ENCODE peak calls at places on chromosomes 7 and 10, in ten cellular contexts. One of them, this sample, is unnamed.

GRCh38 chr10:84423729-84424128 is 95.3 kb downstream of the CCSER2 start:
- DNase-seq in A549: no peak
- DNase-seq in transverse colon: no peak
- DNase-seq in tibial artery: no peak
- DNase-seq in aorta: no peak
- DNase-seq in AG04450: no peak
- DNase-seq in lower lobe of right lung: no peak
- DNase-seq in small intestine: no peak
- DNase-seq in naive thymus-derived CD4-positive, alpha-beta T cell: no peak
- DNase-seq in HCT116: no peak
- DNase-seq in this sample: no peak

GRCh38 chr10:123821136-123821535 is 70.5 kb downstream of the CPXM2 start:
- DNase-seq in tibial artery: no peak
- DNase-seq in small intestine: no peak
- DNase-seq in aorta: no peak
- DNase-seq in lower lobe of right lung: no peak
- DNase-seq in naive thymus-derived CD4-positive, alpha-beta T cell: no peak
- DNase-seq in HCT116: no peak
- DNase-seq in AG04450: no peak
- DNase-seq in transverse colon: no peak
- DNase-seq in A549: no peak
- DNase-seq in this sample: no peak

GRCh38 chr7:31029674-31030073 is 22.4 kb upstream of the ADCYAP1R1 start:
- DNase-seq in A549: no peak
- DNase-seq in naive thymus-derived CD4-positive, alpha-beta T cell: no peak
- DNase-seq in small intestine: no peak
- DNase-seq in aorta: no peak
- DNase-seq in transverse colon: no peak
- DNase-seq in tibial artery: no peak
- DNase-seq in lower lobe of right lung: no peak
- DNase-seq in AG04450: no peak
- DNase-seq in HCT116: no peak
- DNase-seq in this sample: no peak

GRCh38 chr10:12868229-12868628 is 133.3 kb downstream of the CCDC3 start:
- DNase-seq in naive thymus-derived CD4-positive, alpha-beta T cell: no peak
- DNase-seq in tibial artery: no peak
- DNase-seq in transverse colon: no peak
- DNase-seq in small intestine: no peak
- DNase-seq in aorta: no peak
- DNase-seq in A549: no peak
- DNase-seq in AG04450: no peak
- DNase-seq in lower lobe of right lung: no peak
- DNase-seq in HCT116: no peak
- DNase-seq in this sample: no peak

GRCh38 chr10:15121707-15122106 is 24.6 kb downstream of the RPP38 start:
- DNase-seq in naive thymus-derived CD4-positive, alpha-beta T cell: no peak
- DNase-seq in transverse colon: no peak
- DNase-seq in tibial artery: no peak
- DNase-seq in HCT116: no peak
- DNase-seq in small intestine: no peak
- DNase-seq in A549: no peak
- DNase-seq in aorta: no peak
- DNase-seq in lower lobe of right lung: no peak
- DNase-seq in AG04450: no peak
- DNase-seq in this sample: no peak

GRCh38 chr7:141649865-141650499 is 52.0 kb downstream of the DENND11 start:
- DNase-seq in tibial artery: peak
- DNase-seq in A549: peak
- DNase-seq in aorta: peak
- DNase-seq in HCT116: peak
- DNase-seq in transverse colon: peak
- DNase-seq in naive thymus-derived CD4-positive, alpha-beta T cell: no peak
- DNase-seq in small intestine: peak
- DNase-seq in lower lobe of right lung: no peak
- DNase-seq in AG04450: peak
- DNase-seq in this sample: peak

GRCh38 chr10:62726638-62727037 is 77.9 kb upstream of the ADO start:
- DNase-seq in transverse colon: no peak
- DNase-seq in small intestine: no peak
- DNase-seq in lower lobe of right lung: no peak
- DNase-seq in AG04450: no peak
- DNase-seq in naive thymus-derived CD4-positive, alpha-beta T cell: no peak
- DNase-seq in tibial artery: no peak
- DNase-seq in A549: no peak
- DNase-seq in HCT116: no peak
- DNase-seq in aorta: no peak
- DNase-seq in this sample: no peak

GRCh38 chr7:55486991-55487390 is 85.3 kb downstream of the VOPP1 start:
- DNase-seq in AG04450: no peak
- DNase-seq in aorta: no peak
- DNase-seq in small intestine: no peak
- DNase-seq in HCT116: no peak
- DNase-seq in A549: no peak
- DNase-seq in lower lobe of right lung: no peak
- DNase-seq in tibial artery: no peak
- DNase-seq in naive thymus-derived CD4-positive, alpha-beta T cell: no peak
- DNase-seq in transverse colon: no peak
- DNase-seq in this sample: no peak

GRCh38 chr10:121069061-121069850 is 218.1 kb downstream of the WDR11 start:
- DNase-seq in transverse colon: no peak
- DNase-seq in AG04450: no peak
- DNase-seq in lower lobe of right lung: no peak
- DNase-seq in tibial artery: no peak
- DNase-seq in aorta: no peak
- DNase-seq in HCT116: peak
- DNase-seq in A549: peak
- DNase-seq in naive thymus-derived CD4-positive, alpha-beta T cell: no peak
- DNase-seq in small intestine: no peak
- DNase-seq in this sample: no peak

GRCh38 chr10:62047960-62048383 is 146.5 kb downstream of the ARID5B start:
- DNase-seq in A549: no peak
- DNase-seq in small intestine: peak
- DNase-seq in tibial artery: no peak
- DNase-seq in AG04450: no peak
- DNase-seq in lower lobe of right lung: no peak
- DNase-seq in transverse colon: peak
- DNase-seq in naive thymus-derived CD4-positive, alpha-beta T cell: no peak
- DNase-seq in aorta: no peak
- DNase-seq in HCT116: no peak
- DNase-seq in this sample: peak

GRCh38 chr10:26457088-26457487 is 18.9 kb downstream of the APBB1IP start:
- DNase-seq in naive thymus-derived CD4-positive, alpha-beta T cell: no peak
- DNase-seq in tibial artery: no peak
- DNase-seq in small intestine: no peak
- DNase-seq in A549: no peak
- DNase-seq in AG04450: no peak
- DNase-seq in HCT116: no peak
- DNase-seq in lower lobe of right lung: no peak
- DNase-seq in transverse colon: peak
- DNase-seq in aorta: no peak
- DNase-seq in this sample: no peak

GRCh38 chr7:141708053-141708452 is at the start of gene WEE2:
- DNase-seq in A549: no peak
- DNase-seq in tibial artery: no peak
- DNase-seq in AG04450: no peak
- DNase-seq in naive thymus-derived CD4-positive, alpha-beta T cell: no peak
- DNase-seq in small intestine: no peak
- DNase-seq in lower lobe of right lung: no peak
- DNase-seq in transverse colon: no peak
- DNase-seq in aorta: no peak
- DNase-seq in HCT116: no peak
- DNase-seq in this sample: no peak

GRCh38 chr10:84185526-84186175 is 8.7 kb upstream of the CDHR1 start:
- DNase-seq in small intestine: no peak
- DNase-seq in A549: no peak
- DNase-seq in naive thymus-derived CD4-positive, alpha-beta T cell: no peak
- DNase-seq in tibial artery: peak
- DNase-seq in lower lobe of right lung: no peak
- DNase-seq in HCT116: no peak
- DNase-seq in AG04450: no peak
- DNase-seq in transverse colon: no peak
- DNase-seq in aorta: no peak
- DNase-seq in this sample: no peak

GRCh38 chr7:5596046-5596895 is 172.6 kb upstream of the TNRC18 start:
- DNase-seq in aorta: peak
- DNase-seq in tibial artery: peak
- DNase-seq in HCT116: peak
- DNase-seq in AG04450: peak
- DNase-seq in naive thymus-derived CD4-positive, alpha-beta T cell: peak
- DNase-seq in small intestine: no peak
- DNase-seq in lower lobe of right lung: peak
- DNase-seq in A549: peak
- DNase-seq in transverse colon: peak
- DNase-seq in this sample: peak

GRCh38 chr7:27187158-27187701 is 2.2 kb upstream of the HOXA11 start:
- DNase-seq in tibial artery: peak
- DNase-seq in aorta: no peak
- DNase-seq in naive thymus-derived CD4-positive, alpha-beta T cell: peak
- DNase-seq in transverse colon: no peak
- DNase-seq in HCT116: no peak
- DNase-seq in lower lobe of right lung: no peak
- DNase-seq in small intestine: no peak
- DNase-seq in AG04450: no peak
- DNase-seq in A549: no peak
- DNase-seq in this sample: no peak

GRCh38 chr7:65471587-65471986 is 97.9 kb downstream of the ZNF92 start:
- DNase-seq in small intestine: no peak
- DNase-seq in HCT116: no peak
- DNase-seq in AG04450: no peak
- DNase-seq in A549: no peak
- DNase-seq in tibial artery: no peak
- DNase-seq in aorta: no peak
- DNase-seq in naive thymus-derived CD4-positive, alpha-beta T cell: no peak
- DNase-seq in transverse colon: no peak
- DNase-seq in lower lobe of right lung: no peak
- DNase-seq in this sample: no peak

DNA sequence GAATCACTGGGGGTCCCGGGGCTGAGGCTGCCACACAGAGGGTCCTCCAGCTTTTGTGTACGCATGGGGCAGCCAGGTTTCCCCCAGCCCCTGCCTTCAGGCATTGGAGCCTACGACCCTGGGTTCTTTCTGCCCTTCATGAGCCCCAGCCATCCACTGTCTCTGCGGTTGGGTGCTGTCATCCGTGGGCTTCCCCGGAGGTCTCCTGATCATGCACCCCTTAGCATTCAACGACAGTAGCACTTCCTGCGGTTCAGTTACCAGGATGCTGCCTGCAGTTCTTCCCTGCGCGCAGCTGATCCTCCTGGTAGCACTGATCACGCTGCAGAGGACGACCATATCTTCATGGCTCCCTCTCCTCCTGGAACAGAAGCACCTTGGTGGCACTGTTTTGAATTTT is 676.3 kb downstream of the SDK1 start:
- DNase-seq in small intestine: no peak
- DNase-seq in naive thymus-derived CD4-positive, alpha-beta T cell: no peak
- DNase-seq in HCT116: no peak
- DNase-seq in aorta: no peak
- DNase-seq in transverse colon: no peak
- DNase-seq in A549: no peak
- DNase-seq in lower lobe of right lung: no peak
- DNase-seq in AG04450: no peak
- DNase-seq in tibial artery: no peak
- DNase-seq in this sample: no peak
- H3K27ac ChIP-seq in small intestine: no peak
- H3K27ac ChIP-seq in naive thymus-derived CD4-positive, alpha-beta T cell: no peak
- H3K27ac ChIP-seq in HCT116: no peak
- H3K27ac ChIP-seq in aorta: no peak
- H3K27ac ChIP-seq in transverse colon: no peak
- H3K27ac ChIP-seq in A549: no peak
- H3K27ac ChIP-seq in lower lobe of right lung: no peak
- H3K27ac ChIP-seq in AG04450: no peak
- H3K27ac ChIP-seq in tibial artery: no peak
- H3K27ac ChIP-seq in this sample: no peak

GRCh38 chr7:120991570-120991969 is 3.1 kb downstream of the CPED1 start:
- DNase-seq in lower lobe of right lung: no peak
- DNase-seq in aorta: no peak
- DNase-seq in tibial artery: no peak
- DNase-seq in A549: no peak
- DNase-seq in naive thymus-derived CD4-positive, alpha-beta T cell: no peak
- DNase-seq in transverse colon: no peak
- DNase-seq in AG04450: no peak
- DNase-seq in HCT116: no peak
- DNase-seq in small intestine: no peak
- DNase-seq in this sample: no peak
- H3K4me3 ChIP-seq in lower lobe of right lung: peak
- H3K4me3 ChIP-seq in aorta: peak
- H3K4me3 ChIP-seq in tibial artery: peak
- H3K4me3 ChIP-seq in A549: no peak
- H3K4me3 ChIP-seq in naive thymus-derived CD4-positive, alpha-beta T cell: no peak
- H3K4me3 ChIP-seq in transverse colon: peak
- H3K4me3 ChIP-seq in AG04450: peak
- H3K4me3 ChIP-seq in HCT116: no peak
- H3K4me3 ChIP-seq in small intestine: no peak
- H3K4me3 ChIP-seq in this sample: no peak

DNA sequence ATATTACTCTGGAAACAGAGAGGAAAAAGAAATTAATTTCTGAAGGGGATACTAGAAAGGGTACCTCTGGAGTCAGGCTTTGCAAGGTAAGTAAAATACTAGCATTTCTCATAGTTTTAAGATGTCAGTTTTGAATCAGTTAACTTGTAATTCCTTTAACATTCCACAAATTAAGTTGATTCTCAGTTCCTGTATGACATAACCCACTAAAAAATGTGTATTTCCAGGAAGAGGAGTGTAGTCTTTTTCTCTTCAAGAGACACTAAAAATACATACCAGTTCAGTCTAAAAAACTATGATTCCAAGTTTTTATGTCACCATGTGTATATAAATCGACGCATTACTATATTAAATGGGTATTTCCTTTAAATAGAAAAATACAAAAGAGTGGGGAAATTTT is 113.2 kb downstream of the CDK6 start:
- DNase-seq in HCT116: no peak
- DNase-seq in lower lobe of right lung: no peak
- DNase-seq in tibial artery: no peak
- DNase-seq in A549: no peak
- DNase-seq in transverse colon: no peak
- DNase-seq in AG04450: no peak
- DNase-seq in aorta: no peak
- DNase-seq in naive thymus-derived CD4-positive, alpha-beta T cell: no peak
- DNase-seq in small intestine: no peak
- DNase-seq in this sample: no peak
- H3K27ac ChIP-seq in HCT116: no peak
- H3K27ac ChIP-seq in lower lobe of right lung: peak
- H3K27ac ChIP-seq in tibial artery: peak
- H3K27ac ChIP-seq in A549: no peak
- H3K27ac ChIP-seq in transverse colon: peak
- H3K27ac ChIP-seq in AG04450: no peak
- H3K27ac ChIP-seq in aorta: no peak
- H3K27ac ChIP-seq in naive thymus-derived CD4-positive, alpha-beta T cell: no peak
- H3K27ac ChIP-seq in small intestine: no peak
- H3K27ac ChIP-seq in this sample: no peak

GRCh38 chr7:33854951-33855350 is 50.4 kb upstream of the BMPER start:
- DNase-seq in naive thymus-derived CD4-positive, alpha-beta T cell: no peak
- DNase-seq in AG04450: peak
- DNase-seq in small intestine: no peak
- DNase-seq in transverse colon: no peak
- DNase-seq in A549: no peak
- DNase-seq in HCT116: no peak
- DNase-seq in tibial artery: no peak
- DNase-seq in lower lobe of right lung: no peak
- DNase-seq in aorta: no peak
- DNase-seq in this sample: no peak
- H3K4me3 ChIP-seq in naive thymus-derived CD4-positive, alpha-beta T cell: no peak
- H3K4me3 ChIP-seq in AG04450: no peak
- H3K4me3 ChIP-seq in small intestine: no peak
- H3K4me3 ChIP-seq in transverse colon: no peak
- H3K4me3 ChIP-seq in A549: no peak
- H3K4me3 ChIP-seq in HCT116: no peak
- H3K4me3 ChIP-seq in tibial artery: no peak
- H3K4me3 ChIP-seq in lower lobe of right lung: no peak
- H3K4me3 ChIP-seq in aorta: no peak
- H3K4me3 ChIP-seq in this sample: no peak

This sample was measured in colonic mucosa.